ENCODE peak calls at places on chromosomes 7 and 10, in eight cellular contexts. N is RKO; A is iPS-NIHi11; R is endodermal cell; E is AG09309; Q is SW480; F is astrocyte of the spinal cord; P is T-helper 2 cell treated with Interferon-gamma antibody and Interleukin-4, amounts not matched to agents 5 μg/mL and 100 μg/mL, for 36 hours. W is an unnamed sample.

GRCh38 chr7:156487811-156488523 is 152.6 kb upstream of the RNF32 start:
- DNase-seq in Q (peak; percentile 38), A (no peak), F (no peak), P (no peak), E (no peak), N (no peak), R (no peak), W (no peak)

GRCh38 chr7:104550362-104550761 is 222.0 kb downstream of the LHFPL3 start:
- DNase-seq in E (no peak), A (no peak), R (no peak), F (peak; percentile 4), P (no peak), N (no peak), Q (peak; percentile 19), W (no peak)

GRCh38 chr7:116652793-116653192 is 19.2 kb upstream of the MET start:
- DNase-seq in Q (no peak), P (no peak), E (no peak), R (no peak), A (no peak), N (peak; percentile 66), F (no peak), W (no peak)

GRCh38 chr7:123460616-123461015 is 73.8 kb downstream of the IQUB start:
- DNase-seq in F (peak; percentile 90), R (no peak), N (peak; percentile 13), P (no peak), Q (no peak), E (no peak), A (no peak), W (no peak)

GRCh38 chr10:58898854-58899573 is 277.4 kb upstream of the PHYHIPL start:
- DNase-seq in F (no peak), N (no peak), P (no peak), E (no peak), Q (no peak), A (no peak), R (no peak), W (no peak)

GRCh38 chr10:13348216-13349017 is at the start of gene SEPHS1:
- DNase-seq in E (no peak), P (peak; percentile 84), N (peak; percentile 85), Q (peak; percentile 79), F (peak; percentile 79), R (peak; percentile 92), A (peak; percentile 92), W (peak; percentile 68)

GRCh38 chr7:49927581-49927980 is 154.1 kb downstream of the VWC2 start:
- DNase-seq in P (no peak), E (no peak), Q (no peak), A (no peak), R (no peak), N (no peak), F (no peak), W (no peak)

GRCh38 chr10:34406463-34407138 is 408.5 kb downstream of the PARD3 start:
- DNase-seq in F (no peak), A (no peak), P (no peak), E (no peak), Q (no peak), R (no peak), N (no peak), W (no peak)

GRCh38 chr7:52150952-52151351 is 834.3 kb upstream of the COBL start:
- DNase-seq in P (no peak), F (no peak), E (no peak), R (no peak), Q (no peak), A (no peak), N (no peak), W (no peak)

W was measured in NCI-H187.